ENCODE peak calls at places on chromosome 19, in eight cellular contexts. One of them, this sample, is unnamed.

GRCh38 chr19:22052644-22053013 is 345 bp downstream of the ZNF257 start:
- DNase-seq in AG10803: peak; percentile 2
- DNase-seq in small intestine: no peak
- DNase-seq in cardiac muscle cell: peak; percentile 2
- DNase-seq in CD4-positive, CD25-positive, alpha-beta regulatory T cell: peak; percentile 33
- DNase-seq in CD8-positive, alpha-beta memory T cell: no peak
- DNase-seq in NB4: no peak
- DNase-seq in psoas muscle: peak; percentile 15
- DNase-seq in this sample: no peak

GRCh38 chr19:50349277-50350057 is 16.0 kb downstream of the NAPSA start:
- DNase-seq in AG10803: no peak
- DNase-seq in small intestine: no peak
- DNase-seq in cardiac muscle cell: no peak
- DNase-seq in CD4-positive, CD25-positive, alpha-beta regulatory T cell: no peak
- DNase-seq in CD8-positive, alpha-beta memory T cell: no peak
- DNase-seq in NB4: no peak
- DNase-seq in psoas muscle: no peak
- DNase-seq in this sample: no peak

GRCh38 chr19:57099199-57099661 is 20.6 kb upstream of the USP29 start:
- DNase-seq in AG10803: peak; percentile 41
- DNase-seq in small intestine: no peak
- DNase-seq in cardiac muscle cell: peak; percentile 70
- DNase-seq in CD4-positive, CD25-positive, alpha-beta regulatory T cell: peak; percentile 21
- DNase-seq in CD8-positive, alpha-beta memory T cell: peak; percentile 6
- DNase-seq in NB4: peak; percentile 57
- DNase-seq in psoas muscle: peak; percentile 66
- DNase-seq in this sample: no peak

GRCh38 chr19:45305421-45305820 is 17.3 kb downstream of the CKM start:
- DNase-seq in AG10803: peak; percentile 48
- DNase-seq in small intestine: no peak
- DNase-seq in cardiac muscle cell: peak; percentile 48
- DNase-seq in CD4-positive, CD25-positive, alpha-beta regulatory T cell: no peak
- DNase-seq in CD8-positive, alpha-beta memory T cell: no peak
- DNase-seq in NB4: no peak
- DNase-seq in psoas muscle: no peak
- DNase-seq in this sample: no peak

GRCh38 chr19:9054768-9055167 is 32.1 kb upstream of the OR1M1 start:
- DNase-seq in AG10803: no peak
- DNase-seq in small intestine: no peak
- DNase-seq in cardiac muscle cell: no peak
- DNase-seq in CD4-positive, CD25-positive, alpha-beta regulatory T cell: no peak
- DNase-seq in CD8-positive, alpha-beta memory T cell: no peak
- DNase-seq in NB4: no peak
- DNase-seq in psoas muscle: no peak
- DNase-seq in this sample: no peak

GRCh38 chr19:16381756-16382401 is 57.3 kb downstream of the KLF2 start:
- DNase-seq in AG10803: peak; percentile 88
- DNase-seq in small intestine: no peak
- DNase-seq in cardiac muscle cell: peak; percentile 86
- DNase-seq in CD4-positive, CD25-positive, alpha-beta regulatory T cell: no peak
- DNase-seq in CD8-positive, alpha-beta memory T cell: no peak
- DNase-seq in NB4: no peak
- DNase-seq in psoas muscle: peak; percentile 94
- DNase-seq in this sample: no peak

GRCh38 chr19:7421941-7422744 is 66.7 kb downstream of the PEX11G start:
- DNase-seq in AG10803: no peak
- DNase-seq in small intestine: no peak
- DNase-seq in cardiac muscle cell: no peak
- DNase-seq in CD4-positive, CD25-positive, alpha-beta regulatory T cell: no peak
- DNase-seq in CD8-positive, alpha-beta memory T cell: no peak
- DNase-seq in NB4: no peak
- DNase-seq in psoas muscle: no peak
- DNase-seq in this sample: no peak

GRCh38 chr19:37114001-37114400 is 35.8 kb downstream of the ZNF420 start:
- DNase-seq in AG10803: no peak
- DNase-seq in small intestine: no peak
- DNase-seq in cardiac muscle cell: no peak
- DNase-seq in CD4-positive, CD25-positive, alpha-beta regulatory T cell: no peak
- DNase-seq in CD8-positive, alpha-beta memory T cell: no peak
- DNase-seq in NB4: peak; percentile 4
- DNase-seq in psoas muscle: no peak
- DNase-seq in this sample: no peak

GRCh38 chr19:5691205-5691929 is 1.3 kb downstream of the RPL36 start:
- DNase-seq in AG10803: peak; percentile 55
- DNase-seq in small intestine: peak; percentile 66
- DNase-seq in cardiac muscle cell: peak; percentile 73
- DNase-seq in CD4-positive, CD25-positive, alpha-beta regulatory T cell: peak; percentile 51
- DNase-seq in CD8-positive, alpha-beta memory T cell: peak; percentile 28
- DNase-seq in NB4: peak; percentile 59
- DNase-seq in psoas muscle: peak; percentile 65
- DNase-seq in this sample: peak; percentile 46

GRCh38 chr19:54137114-54137912 is at the start of gene CNOT3:
- DNase-seq in AG10803: peak; percentile 100
- DNase-seq in small intestine: peak; percentile 100
- DNase-seq in cardiac muscle cell: peak; percentile 100
- DNase-seq in CD4-positive, CD25-positive, alpha-beta regulatory T cell: peak; percentile 100
- DNase-seq in CD8-positive, alpha-beta memory T cell: peak; percentile 99
- DNase-seq in NB4: peak; percentile 99
- DNase-seq in psoas muscle: peak; percentile 100
- DNase-seq in this sample: peak; percentile 100

GRCh38 chr19:55550321-55550650 is 4.9 kb upstream of the SBK3 start:
- DNase-seq in AG10803: no peak
- DNase-seq in small intestine: no peak
- DNase-seq in cardiac muscle cell: no peak
- DNase-seq in CD4-positive, CD25-positive, alpha-beta regulatory T cell: no peak
- DNase-seq in CD8-positive, alpha-beta memory T cell: no peak
- DNase-seq in NB4: no peak
- DNase-seq in psoas muscle: no peak
- DNase-seq in this sample: no peak
- H3K4me3 ChIP-seq in AG10803: no peak overlapping the region
- H3K4me3 ChIP-seq in small intestine: no peak overlapping the region
- H3K4me3 ChIP-seq in cardiac muscle cell: no peak overlapping the region
- H3K4me3 ChIP-seq in CD4-positive, CD25-positive, alpha-beta regulatory T cell: no peak overlapping the region
- H3K4me3 ChIP-seq in CD8-positive, alpha-beta memory T cell: no peak overlapping the region
- H3K4me3 ChIP-seq in NB4: no peak overlapping the region
- H3K4me3 ChIP-seq in psoas muscle: peak overlapping the region; percentile 56
- H3K4me3 ChIP-seq in this sample: no peak overlapping the region

GRCh38 chr19:34904521-34904845 is 22.2 kb upstream of the ZNF30 start:
- DNase-seq in AG10803: no peak
- DNase-seq in small intestine: no peak
- DNase-seq in cardiac muscle cell: no peak
- DNase-seq in CD4-positive, CD25-positive, alpha-beta regulatory T cell: no peak
- DNase-seq in CD8-positive, alpha-beta memory T cell: no peak
- DNase-seq in NB4: no peak
- DNase-seq in psoas muscle: no peak
- DNase-seq in this sample: no peak
- H3K4me3 ChIP-seq in AG10803: no peak overlapping the region
- H3K4me3 ChIP-seq in small intestine: no peak overlapping the region
- H3K4me3 ChIP-seq in cardiac muscle cell: no peak overlapping the region
- H3K4me3 ChIP-seq in CD4-positive, CD25-positive, alpha-beta regulatory T cell: no peak overlapping the region
- H3K4me3 ChIP-seq in CD8-positive, alpha-beta memory T cell: no peak overlapping the region
- H3K4me3 ChIP-seq in NB4: no peak overlapping the region
- H3K4me3 ChIP-seq in psoas muscle: no peak overlapping the region
- H3K4me3 ChIP-seq in this sample: no peak overlapping the region

GRCh38 chr19:42422092-42422575 is 5.1 kb downstream of the LIPE start:
- DNase-seq in AG10803: no peak
- DNase-seq in small intestine: no peak
- DNase-seq in cardiac muscle cell: no peak
- DNase-seq in CD4-positive, CD25-positive, alpha-beta regulatory T cell: no peak
- DNase-seq in CD8-positive, alpha-beta memory T cell: no peak
- DNase-seq in NB4: no peak
- DNase-seq in psoas muscle: no peak
- DNase-seq in this sample: no peak
- H3K4me3 ChIP-seq in AG10803: no peak overlapping the region
- H3K4me3 ChIP-seq in small intestine: no peak overlapping the region
- H3K4me3 ChIP-seq in cardiac muscle cell: peak overlapping the region; percentile 69
- H3K4me3 ChIP-seq in CD4-positive, CD25-positive, alpha-beta regulatory T cell: peak overlapping the region; percentile 85
- H3K4me3 ChIP-seq in CD8-positive, alpha-beta memory T cell: peak overlapping the region; percentile 82
- H3K4me3 ChIP-seq in NB4: no peak overlapping the region
- H3K4me3 ChIP-seq in psoas muscle: peak overlapping the region; percentile 61
- H3K4me3 ChIP-seq in this sample: no peak overlapping the region

GRCh38 chr19:12836529-12836863 is 1.8 kb upstream of the MAST1 start:
- DNase-seq in AG10803: no peak
- DNase-seq in small intestine: no peak
- DNase-seq in cardiac muscle cell: no peak
- DNase-seq in CD4-positive, CD25-positive, alpha-beta regulatory T cell: no peak
- DNase-seq in CD8-positive, alpha-beta memory T cell: no peak
- DNase-seq in NB4: no peak
- DNase-seq in psoas muscle: no peak
- DNase-seq in this sample: no peak

GRCh38 chr19:12834976-12835757 is 788 bp upstream of the RTBDN start:
- DNase-seq in AG10803: no peak
- DNase-seq in small intestine: peak; percentile 30
- DNase-seq in cardiac muscle cell: peak; percentile 21
- DNase-seq in CD4-positive, CD25-positive, alpha-beta regulatory T cell: peak; percentile 53
- DNase-seq in CD8-positive, alpha-beta memory T cell: no peak
- DNase-seq in NB4: no peak
- DNase-seq in psoas muscle: no peak
- DNase-seq in this sample: no peak

GRCh38 chr19:12833418-12833746 is 997 bp downstream of the RTBDN start:
- DNase-seq in AG10803: no peak
- DNase-seq in small intestine: no peak
- DNase-seq in cardiac muscle cell: no peak
- DNase-seq in CD4-positive, CD25-positive, alpha-beta regulatory T cell: no peak
- DNase-seq in CD8-positive, alpha-beta memory T cell: no peak
- DNase-seq in NB4: no peak
- DNase-seq in psoas muscle: no peak
- DNase-seq in this sample: no peak

GRCh38 chr19:12833747-12834417 is 497 bp downstream of the RTBDN start:
- DNase-seq in AG10803: no peak
- DNase-seq in small intestine: peak; percentile 21
- DNase-seq in cardiac muscle cell: peak; percentile 18
- DNase-seq in CD4-positive, CD25-positive, alpha-beta regulatory T cell: no peak
- DNase-seq in CD8-positive, alpha-beta memory T cell: peak; percentile 35
- DNase-seq in NB4: peak; percentile 44
- DNase-seq in psoas muscle: no peak
- DNase-seq in this sample: no peak

DNA sequence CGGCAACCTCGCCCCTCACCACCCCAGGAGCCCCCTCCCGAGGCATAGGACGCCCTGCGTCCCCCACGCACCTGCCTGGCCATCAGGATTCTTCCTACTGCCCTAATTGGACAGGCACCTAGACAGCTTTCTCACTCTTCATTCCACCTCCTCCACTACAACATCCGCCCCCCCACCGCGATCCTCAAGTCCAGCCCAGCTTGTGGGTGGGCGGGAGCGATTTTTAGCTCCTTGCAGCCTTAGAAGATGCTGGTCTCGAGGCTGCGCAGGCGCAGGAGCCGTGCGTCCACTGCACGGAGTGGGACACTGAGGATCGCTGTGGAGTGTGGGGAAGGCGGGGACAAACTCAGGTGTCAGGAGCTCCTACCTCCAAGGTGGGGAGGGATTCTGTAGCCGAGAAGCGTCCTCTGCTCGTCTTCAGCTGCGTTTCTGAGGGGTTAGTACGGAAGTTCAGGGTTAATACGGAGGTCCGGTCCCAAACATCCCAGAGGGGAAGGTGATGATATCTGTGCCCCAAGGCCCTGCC is at the start of gene RTBDN:
- DNase-seq in AG10803: no peak
- DNase-seq in small intestine: no peak
- DNase-seq in cardiac muscle cell: no peak
- DNase-seq in CD4-positive, CD25-positive, alpha-beta regulatory T cell: no peak
- DNase-seq in CD8-positive, alpha-beta memory T cell: no peak
- DNase-seq in NB4: no peak
- DNase-seq in psoas muscle: no peak
- DNase-seq in this sample: no peak
- H3K4me3 ChIP-seq in AG10803: peak within 1 kb of the TSS; percentile 37
- H3K4me3 ChIP-seq in small intestine: no peak within 1 kb of the TSS
- H3K4me3 ChIP-seq in cardiac muscle cell: peak within 1 kb of the TSS; percentile 53
- H3K4me3 ChIP-seq in CD4-positive, CD25-positive, alpha-beta regulatory T cell: peak within 1 kb of the TSS; percentile 50
- H3K4me3 ChIP-seq in CD8-positive, alpha-beta memory T cell: no peak within 1 kb of the TSS
- H3K4me3 ChIP-seq in NB4: no peak within 1 kb of the TSS
- H3K4me3 ChIP-seq in psoas muscle: peak within 1 kb of the TSS; percentile 56
- H3K4me3 ChIP-seq in this sample: peak within 1 kb of the TSS; percentile 37

GRCh38 chr19:42401365-42402303 is 11.5 kb upstream of the CNFN start:
- DNase-seq in AG10803: peak; percentile 71
- DNase-seq in small intestine: peak; percentile 50
- DNase-seq in cardiac muscle cell: peak; percentile 83
- DNase-seq in CD4-positive, CD25-positive, alpha-beta regulatory T cell: peak; percentile 78
- DNase-seq in CD8-positive, alpha-beta memory T cell: peak; percentile 74
- DNase-seq in NB4: peak; percentile 64
- DNase-seq in psoas muscle: peak; percentile 83
- DNase-seq in this sample: peak; percentile 79
- H3K4me3 ChIP-seq in AG10803: peak overlapping the region; percentile 69
- H3K4me3 ChIP-seq in small intestine: no peak overlapping the region
- H3K4me3 ChIP-seq in cardiac muscle cell: peak overlapping the region; percentile 48
- H3K4me3 ChIP-seq in CD4-positive, CD25-positive, alpha-beta regulatory T cell: peak overlapping the region; percentile 53
- H3K4me3 ChIP-seq in CD8-positive, alpha-beta memory T cell: peak overlapping the region; percentile 59
- H3K4me3 ChIP-seq in NB4: no peak overlapping the region
- H3K4me3 ChIP-seq in psoas muscle: peak overlapping the region; percentile 76
- H3K4me3 ChIP-seq in this sample: peak overlapping the region; percentile 16

GRCh38 chr19:1856698-1857603 is 6.4 kb downstream of the KLF16 start:
- DNase-seq in AG10803: peak; percentile 67
- DNase-seq in small intestine: peak; percentile 96
- DNase-seq in cardiac muscle cell: peak; percentile 85
- DNase-seq in CD4-positive, CD25-positive, alpha-beta regulatory T cell: peak; percentile 54
- DNase-seq in CD8-positive, alpha-beta memory T cell: peak; percentile 18
- DNase-seq in NB4: peak; percentile 96
- DNase-seq in psoas muscle: peak; percentile 86
- DNase-seq in this sample: no peak
- H3K4me3 ChIP-seq in AG10803: peak overlapping the region; percentile 63
- H3K4me3 ChIP-seq in small intestine: peak overlapping the region; percentile 31
- H3K4me3 ChIP-seq in cardiac muscle cell: peak overlapping the region; percentile 11
- H3K4me3 ChIP-seq in CD4-positive, CD25-positive, alpha-beta regulatory T cell: peak overlapping the region; percentile 59
- H3K4me3 ChIP-seq in CD8-positive, alpha-beta memory T cell: peak overlapping the region; percentile 84
- H3K4me3 ChIP-seq in NB4: peak overlapping the region; percentile 69
- H3K4me3 ChIP-seq in psoas muscle: peak overlapping the region; percentile 61
- H3K4me3 ChIP-seq in this sample: no peak overlapping the region

GRCh38 chr19:18495204-18495911 is 26.5 kb downstream of the ELL start:
- DNase-seq in AG10803: no peak
- DNase-seq in small intestine: no peak
- DNase-seq in cardiac muscle cell: no peak
- DNase-seq in CD4-positive, CD25-positive, alpha-beta regulatory T cell: no peak
- DNase-seq in CD8-positive, alpha-beta memory T cell: no peak
- DNase-seq in NB4: no peak
- DNase-seq in psoas muscle: no peak
- DNase-seq in this sample: no peak
- H3K4me3 ChIP-seq in AG10803: no peak overlapping the region
- H3K4me3 ChIP-seq in small intestine: no peak overlapping the region
- H3K4me3 ChIP-seq in cardiac muscle cell: no peak overlapping the region
- H3K4me3 ChIP-seq in CD4-positive, CD25-positive, alpha-beta regulatory T cell: no peak overlapping the region
- H3K4me3 ChIP-seq in CD8-positive, alpha-beta memory T cell: peak overlapping the region; percentile 57
- H3K4me3 ChIP-seq in NB4: no peak overlapping the region
- H3K4me3 ChIP-seq in psoas muscle: no peak overlapping the region
- H3K4me3 ChIP-seq in this sample: no peak overlapping the region

GRCh38 chr19:52114691-52115090 is 19.1 kb upstream of the ZNF841 start:
- DNase-seq in AG10803: no peak
- DNase-seq in small intestine: no peak
- DNase-seq in cardiac muscle cell: no peak
- DNase-seq in CD4-positive, CD25-positive, alpha-beta regulatory T cell: no peak
- DNase-seq in CD8-positive, alpha-beta memory T cell: no peak
- DNase-seq in NB4: no peak
- DNase-seq in psoas muscle: no peak
- DNase-seq in this sample: no peak
- H3K4me3 ChIP-seq in AG10803: no peak overlapping the region
- H3K4me3 ChIP-seq in small intestine: no peak overlapping the region
- H3K4me3 ChIP-seq in cardiac muscle cell: no peak overlapping the region
- H3K4me3 ChIP-seq in CD4-positive, CD25-positive, alpha-beta regulatory T cell: no peak overlapping the region
- H3K4me3 ChIP-seq in CD8-positive, alpha-beta memory T cell: peak overlapping the region; percentile 3
- H3K4me3 ChIP-seq in NB4: no peak overlapping the region
- H3K4me3 ChIP-seq in psoas muscle: no peak overlapping the region
- H3K4me3 ChIP-seq in this sample: no peak overlapping the region

This sample was measured in SJSA1.